ENCODE peak calls at places on chromosomes 7 and 10, in five cellular contexts. One of them, this sample, is unnamed.

GRCh38 chr7:121449304-121449703 is 53.2 kb upstream of the FAM3C start:
- DNase-seq in suprapubic skin: no peak
- DNase-seq in HCT116: no peak
- DNase-seq in sigmoid colon: no peak
- DNase-seq in transverse colon: no peak
- DNase-seq in this sample: no peak

GRCh38 chr7:116772423-116772852 is 89.9 kb upstream of the CAPZA2 start:
- DNase-seq in suprapubic skin: no peak
- DNase-seq in HCT116: peak
- DNase-seq in sigmoid colon: no peak
- DNase-seq in transverse colon: no peak
- DNase-seq in this sample: no peak

GRCh38 chr10:97321032-97321806 is 2.1 kb downstream of the FRAT1 start:
- DNase-seq in suprapubic skin: no peak
- DNase-seq in HCT116: no peak
- DNase-seq in sigmoid colon: peak
- DNase-seq in transverse colon: peak
- DNase-seq in this sample: peak

GRCh38 chr7:92766461-92767003 is 69.8 kb downstream of the CDK6 start:
- DNase-seq in suprapubic skin: no peak
- DNase-seq in HCT116: no peak
- DNase-seq in sigmoid colon: no peak
- DNase-seq in transverse colon: no peak
- DNase-seq in this sample: no peak

GRCh38 chr10:36066102-36066501 is 424.0 kb upstream of the FZD8 start:
- DNase-seq in suprapubic skin: no peak
- DNase-seq in HCT116: no peak
- DNase-seq in sigmoid colon: no peak
- DNase-seq in transverse colon: no peak
- DNase-seq in this sample: no peak

GRCh38 chr7:2197436-2198155 is 35.1 kb downstream of the MAD1L1 start:
- DNase-seq in suprapubic skin: no peak
- DNase-seq in HCT116: no peak
- DNase-seq in sigmoid colon: no peak
- DNase-seq in transverse colon: no peak
- DNase-seq in this sample: peak

GRCh38 chr10:69497235-69497561 is 45.9 kb downstream of the TSPAN15 start:
- DNase-seq in suprapubic skin: peak
- DNase-seq in HCT116: no peak
- DNase-seq in sigmoid colon: peak
- DNase-seq in transverse colon: no peak
- DNase-seq in this sample: peak

GRCh38 chr7:33979807-33980355 is 74.5 kb downstream of the BMPER start:
- DNase-seq in suprapubic skin: no peak
- DNase-seq in HCT116: no peak
- DNase-seq in sigmoid colon: no peak
- DNase-seq in transverse colon: no peak
- DNase-seq in this sample: no peak

GRCh38 chr10:69415049-69415448 is 1.7 kb downstream of the TACR2 start:
- DNase-seq in suprapubic skin: no peak
- DNase-seq in HCT116: no peak
- DNase-seq in sigmoid colon: no peak
- DNase-seq in transverse colon: no peak
- DNase-seq in this sample: peak

GRCh38 chr7:155787171-155787851 is 25.0 kb downstream of the SHH start:
- DNase-seq in suprapubic skin: no peak
- DNase-seq in HCT116: no peak
- DNase-seq in sigmoid colon: peak
- DNase-seq in transverse colon: no peak
- DNase-seq in this sample: peak

GRCh38 chr10:118873080-118873737 is 118.4 kb upstream of the CACUL1 start:
- DNase-seq in suprapubic skin: no peak
- DNase-seq in HCT116: no peak
- DNase-seq in sigmoid colon: no peak
- DNase-seq in transverse colon: no peak
- DNase-seq in this sample: no peak

GRCh38 chr10:43963793-43964425 is 315.2 kb upstream of the ZNF32 start:
- DNase-seq in suprapubic skin: no peak
- DNase-seq in HCT116: no peak
- DNase-seq in sigmoid colon: no peak
- DNase-seq in transverse colon: no peak
- DNase-seq in this sample: peak

GRCh38 chr10:3471927-3472704 is 299.5 kb upstream of the PITRM1 start:
- DNase-seq in suprapubic skin: no peak
- DNase-seq in HCT116: no peak
- DNase-seq in sigmoid colon: peak
- DNase-seq in transverse colon: peak
- DNase-seq in this sample: no peak

GRCh38 chr7:47008461-47008860 is 573.5 kb downstream of the TNS3 start:
- DNase-seq in suprapubic skin: no peak
- DNase-seq in HCT116: no peak
- DNase-seq in sigmoid colon: no peak
- DNase-seq in transverse colon: no peak
- DNase-seq in this sample: no peak

GRCh38 chr10:16779375-16779774 is 37.8 kb downstream of the RSU1 start:
- DNase-seq in suprapubic skin: no peak
- DNase-seq in HCT116: no peak
- DNase-seq in sigmoid colon: no peak
- DNase-seq in transverse colon: no peak
- DNase-seq in this sample: no peak

GRCh38 chr10:32963102-32963501 is 5.1 kb upstream of the ITGB1 start:
- DNase-seq in suprapubic skin: no peak
- DNase-seq in HCT116: no peak
- DNase-seq in sigmoid colon: no peak
- DNase-seq in transverse colon: no peak
- DNase-seq in this sample: no peak

GRCh38 chr7:124459101-124460052 is 306.2 kb downstream of the GPR37 start:
- DNase-seq in suprapubic skin: no peak
- DNase-seq in HCT116: no peak
- DNase-seq in sigmoid colon: peak
- DNase-seq in transverse colon: no peak
- DNase-seq in this sample: no peak

GRCh38 chr7:28358423-28358868 is 53.9 kb upstream of the CREB5 start:
- DNase-seq in suprapubic skin: no peak
- DNase-seq in HCT116: peak
- DNase-seq in sigmoid colon: no peak
- DNase-seq in transverse colon: no peak
- DNase-seq in this sample: no peak

DNA sequence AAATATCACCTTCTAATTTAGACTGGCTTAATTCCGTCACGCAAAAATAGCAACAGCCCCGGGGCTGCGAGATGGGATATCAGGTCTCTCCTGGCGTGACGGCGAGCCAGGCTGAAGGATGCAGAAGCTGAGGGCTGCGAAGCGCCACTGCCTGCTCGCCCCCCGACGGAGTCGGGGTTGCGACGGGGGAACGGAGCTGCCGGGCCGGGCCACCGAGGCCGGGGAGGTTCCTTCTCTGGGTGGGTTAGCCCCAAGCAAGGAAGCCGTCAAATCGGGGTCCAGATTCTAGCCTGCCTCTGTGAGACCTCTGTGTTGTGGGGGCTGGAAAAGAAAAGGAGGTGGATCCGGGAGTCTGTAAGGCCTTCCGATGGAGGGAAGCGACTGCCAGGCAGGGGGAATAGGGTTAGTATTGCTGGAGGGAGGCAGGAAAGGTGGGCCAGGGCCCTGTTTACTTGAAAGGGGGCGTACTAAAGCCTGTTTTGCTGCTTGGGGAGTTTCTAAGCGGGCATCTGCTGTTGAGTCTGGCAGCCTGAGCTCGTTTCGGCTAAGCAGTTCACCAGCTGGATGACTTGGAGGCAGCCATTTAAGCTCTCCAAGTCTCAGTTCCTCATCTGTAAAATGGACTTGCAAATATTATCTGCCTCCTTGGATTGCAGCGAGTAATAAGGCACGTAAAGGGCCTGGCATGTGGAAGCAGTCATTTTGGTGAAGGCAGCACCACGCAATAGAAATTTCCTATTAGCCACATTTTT is 43.8 kb downstream of the LDB3 start:
- DNase-seq in suprapubic skin: peak
- DNase-seq in HCT116: no peak
- DNase-seq in sigmoid colon: peak
- DNase-seq in transverse colon: no peak
- DNase-seq in this sample: peak
- TF ChIP-seq POLR2AphosphoS5 in suprapubic skin: no peak
- TF ChIP-seq POLR2AphosphoS5 in HCT116: no peak
- TF ChIP-seq POLR2AphosphoS5 in sigmoid colon: no peak
- TF ChIP-seq POLR2AphosphoS5 in transverse colon: no peak
- TF ChIP-seq POLR2AphosphoS5 in this sample: no peak

GRCh38 chr10:101536800-101537199 is 51.3 kb downstream of the POLL start:
- DNase-seq in suprapubic skin: no peak
- DNase-seq in HCT116: peak
- DNase-seq in sigmoid colon: no peak
- DNase-seq in transverse colon: no peak
- DNase-seq in this sample: no peak
- TF ChIP-seq CTCF in suprapubic skin: no peak
- TF ChIP-seq CTCF in HCT116: peak
- TF ChIP-seq CTCF in sigmoid colon: no peak
- TF ChIP-seq CTCF in transverse colon: peak
- TF ChIP-seq CTCF in this sample: no peak

DNA sequence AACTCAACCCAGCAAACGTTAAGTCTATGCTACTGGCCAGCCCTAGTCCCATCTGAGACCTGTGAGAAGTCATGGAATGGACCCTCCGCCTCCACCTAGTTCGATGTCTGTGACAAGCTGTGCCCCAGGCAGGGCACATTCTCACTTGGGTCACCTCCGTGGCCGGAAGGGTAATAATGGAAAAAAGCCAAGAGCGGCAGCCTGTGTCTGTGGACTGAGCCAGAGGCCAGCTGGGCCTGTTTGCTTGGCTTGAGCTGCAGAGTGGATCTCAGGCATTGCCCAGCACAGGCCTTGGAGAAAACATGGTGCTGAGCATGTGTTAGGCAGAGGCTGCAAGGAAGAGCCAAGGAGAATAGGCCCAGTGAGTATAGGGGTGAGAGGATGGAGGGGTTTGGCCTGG is 97.8 kb downstream of the GALNT17 start:
- DNase-seq in suprapubic skin: no peak
- DNase-seq in HCT116: no peak
- DNase-seq in sigmoid colon: no peak
- DNase-seq in transverse colon: no peak
- DNase-seq in this sample: no peak
- TF ChIP-seq POLR2A in suprapubic skin: no peak
- TF ChIP-seq POLR2A in HCT116: no peak
- TF ChIP-seq POLR2A in sigmoid colon: no peak
- TF ChIP-seq POLR2A in transverse colon: no peak
- TF ChIP-seq POLR2A in this sample: no peak

DNA sequence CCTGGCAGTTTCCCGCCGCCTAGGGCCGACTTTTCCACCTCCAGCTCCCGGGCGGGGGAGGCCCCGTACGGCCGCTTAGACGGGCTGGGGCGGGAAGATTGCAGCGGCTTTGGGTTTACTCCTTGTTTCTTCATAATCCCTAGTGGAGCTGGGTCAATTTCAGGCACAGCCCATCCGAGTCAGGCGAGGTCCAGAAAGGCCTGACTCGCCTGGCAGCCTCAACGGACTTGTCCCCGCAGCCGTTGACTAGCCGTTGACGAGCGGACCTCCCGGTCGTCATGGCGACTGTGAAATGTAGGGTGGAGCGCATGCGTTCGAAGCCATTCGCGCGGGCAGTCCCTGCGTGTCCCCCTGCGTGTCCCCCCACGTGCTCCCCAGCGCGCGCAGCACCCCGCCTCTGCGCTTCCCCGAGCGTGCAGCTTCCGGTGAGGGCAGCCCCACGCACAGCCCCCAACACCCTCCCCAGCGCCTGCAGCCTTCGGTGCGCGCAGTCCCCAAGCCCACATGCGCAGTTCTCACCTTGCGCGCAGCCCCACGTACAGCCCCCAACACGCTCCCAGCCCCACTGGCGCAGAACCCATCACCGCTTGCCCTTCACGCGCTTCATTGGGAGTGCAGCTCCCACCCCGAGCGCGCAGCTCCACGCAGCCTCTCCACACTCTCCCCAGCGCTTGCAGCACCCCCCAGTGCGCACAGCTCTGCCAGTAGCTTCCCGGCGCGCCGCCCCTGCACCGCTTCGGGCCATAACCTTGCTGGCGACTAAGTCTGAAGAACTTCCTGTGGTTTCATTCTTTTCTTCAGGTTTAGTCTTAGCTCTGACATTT is 67.8 kb downstream of the TBX20 start:
- DNase-seq in suprapubic skin: no peak
- DNase-seq in HCT116: no peak
- DNase-seq in sigmoid colon: peak
- DNase-seq in transverse colon: no peak
- DNase-seq in this sample: peak
- TF ChIP-seq POLR2AphosphoS5 in suprapubic skin: no peak
- TF ChIP-seq POLR2AphosphoS5 in HCT116: no peak
- TF ChIP-seq POLR2AphosphoS5 in sigmoid colon: no peak
- TF ChIP-seq POLR2AphosphoS5 in transverse colon: no peak
- TF ChIP-seq POLR2AphosphoS5 in this sample: no peak

This sample was measured in spleen.